ENCODE peak calls at places on chromosomes 6 and 20, in nine cellular contexts. One of them, this sample, is unnamed.
A peak's percentile ranks its signal among the peaks of the same experiment; 100 is the strongest.

GRCh38 chr20:54251093-54251492 is 43.2 kb downstream of the PFDN4 start:
- DNase-seq in suprapubic skin: no peak
- DNase-seq in K562: no peak
- DNase-seq in transverse colon: no peak
- DNase-seq in HepG2: no peak
- DNase-seq in stomach: no peak
- DNase-seq in H1: no peak
- DNase-seq in Panc1: no peak
- DNase-seq in SK-N-SH: no peak
- DNase-seq in this sample: no peak

GRCh38 chr6:19836799-19837510 is at the start of gene ID4:
- DNase-seq in Panc1: no peak
- DNase-seq in H1: peak; percentile 88
- DNase-seq in HepG2: no peak
- DNase-seq in transverse colon: peak; percentile 90
- DNase-seq in SK-N-SH: peak; percentile 90
- DNase-seq in K562: no peak
- DNase-seq in suprapubic skin: peak; percentile 98
- DNase-seq in stomach: peak; percentile 89
- DNase-seq in this sample: no peak

GRCh38 chr6:5866547-5867051 is 140.1 kb downstream of the NRN1 start:
- DNase-seq in transverse colon: no peak
- DNase-seq in K562: no peak
- DNase-seq in stomach: no peak
- DNase-seq in SK-N-SH: no peak
- DNase-seq in H1: no peak
- DNase-seq in HepG2: peak; percentile 55
- DNase-seq in Panc1: peak; percentile 28
- DNase-seq in suprapubic skin: no peak
- DNase-seq in this sample: no peak

GRCh38 chr20:42204261-42204660 is 586.1 kb upstream of the CHD6 start:
- DNase-seq in Panc1: no peak
- DNase-seq in suprapubic skin: no peak
- DNase-seq in K562: no peak
- DNase-seq in H1: no peak
- DNase-seq in HepG2: peak; percentile 28
- DNase-seq in transverse colon: no peak
- DNase-seq in stomach: no peak
- DNase-seq in SK-N-SH: peak; percentile 21
- DNase-seq in this sample: no peak

GRCh38 chr6:170052991-170053821 is 237.7 kb downstream of the DLL1 start:
- DNase-seq in Panc1: no peak
- DNase-seq in K562: no peak
- DNase-seq in suprapubic skin: peak; percentile 58
- DNase-seq in transverse colon: peak; percentile 5
- DNase-seq in H1: no peak
- DNase-seq in HepG2: no peak
- DNase-seq in stomach: peak; percentile 19
- DNase-seq in SK-N-SH: no peak
- DNase-seq in this sample: peak; percentile 65

GRCh38 chr6:26475823-26476729 is 18.3 kb downstream of the BTN2A1 start:
- DNase-seq in SK-N-SH: no peak
- DNase-seq in suprapubic skin: no peak
- DNase-seq in H1: no peak
- DNase-seq in K562: peak; percentile 25
- DNase-seq in transverse colon: no peak
- DNase-seq in stomach: no peak
- DNase-seq in HepG2: peak; percentile 31
- DNase-seq in Panc1: no peak
- DNase-seq in this sample: no peak

GRCh38 chr20:19661717-19662637 is 96.1 kb upstream of the RIN2 start:
- DNase-seq in Panc1: peak; percentile 73
- DNase-seq in SK-N-SH: peak; percentile 65
- DNase-seq in suprapubic skin: peak; percentile 75
- DNase-seq in stomach: peak; percentile 71
- DNase-seq in transverse colon: peak; percentile 69
- DNase-seq in H1: peak; percentile 34
- DNase-seq in K562: peak; percentile 56
- DNase-seq in HepG2: peak; percentile 62
- DNase-seq in this sample: peak; percentile 78

GRCh38 chr6:163132050-163132750 is 282.3 kb upstream of the QKI start:
- DNase-seq in Panc1: no peak
- DNase-seq in suprapubic skin: no peak
- DNase-seq in SK-N-SH: no peak
- DNase-seq in transverse colon: no peak
- DNase-seq in stomach: no peak
- DNase-seq in K562: no peak
- DNase-seq in HepG2: no peak
- DNase-seq in H1: no peak
- DNase-seq in this sample: no peak

GRCh38 chr20:35232575-35232974 is 6.1 kb downstream of the MMP24 start:
- DNase-seq in HepG2: no peak
- DNase-seq in K562: no peak
- DNase-seq in stomach: no peak
- DNase-seq in H1: no peak
- DNase-seq in suprapubic skin: no peak
- DNase-seq in Panc1: no peak
- DNase-seq in SK-N-SH: no peak
- DNase-seq in transverse colon: no peak
- DNase-seq in this sample: no peak

GRCh38 chr6:135901776-135902524 is 50.4 kb downstream of the PDE7B start:
- DNase-seq in H1: no peak
- DNase-seq in suprapubic skin: no peak
- DNase-seq in stomach: no peak
- DNase-seq in transverse colon: no peak
- DNase-seq in Panc1: no peak
- DNase-seq in SK-N-SH: no peak
- DNase-seq in K562: no peak
- DNase-seq in HepG2: no peak
- DNase-seq in this sample: no peak

GRCh38 chr20:38926142-38926933 is at the start of gene FAM83D:
- DNase-seq in suprapubic skin: peak; percentile 92
- DNase-seq in K562: peak; percentile 99
- DNase-seq in Panc1: peak; percentile 92
- DNase-seq in HepG2: peak; percentile 99
- DNase-seq in H1: peak; percentile 99
- DNase-seq in transverse colon: peak; percentile 97
- DNase-seq in stomach: peak; percentile 94
- DNase-seq in SK-N-SH: peak; percentile 99
- DNase-seq in this sample: peak; percentile 97

GRCh38 chr6:4413073-4413472 is 277.7 kb upstream of the ECI2 start:
- DNase-seq in SK-N-SH: no peak
- DNase-seq in H1: no peak
- DNase-seq in transverse colon: no peak
- DNase-seq in HepG2: no peak
- DNase-seq in Panc1: no peak
- DNase-seq in stomach: no peak
- DNase-seq in suprapubic skin: no peak
- DNase-seq in K562: no peak
- DNase-seq in this sample: no peak

GRCh38 chr20:58144071-58144470 is 84.4 kb downstream of the ANKRD60 start:
- DNase-seq in suprapubic skin: peak; percentile 40
- DNase-seq in H1: no peak
- DNase-seq in stomach: no peak
- DNase-seq in SK-N-SH: no peak
- DNase-seq in K562: no peak
- DNase-seq in HepG2: no peak
- DNase-seq in transverse colon: no peak
- DNase-seq in Panc1: no peak
- DNase-seq in this sample: no peak
- TF ChIP-seq POLR2AphosphoS5 in suprapubic skin: no peak
- TF ChIP-seq POLR2AphosphoS5 in H1: no peak
- TF ChIP-seq POLR2AphosphoS5 in stomach: no peak
- TF ChIP-seq POLR2AphosphoS5 in SK-N-SH: no peak
- TF ChIP-seq POLR2AphosphoS5 in K562: no peak
- TF ChIP-seq POLR2AphosphoS5 in HepG2: no peak
- TF ChIP-seq POLR2AphosphoS5 in transverse colon: no peak
- TF ChIP-seq POLR2AphosphoS5 in Panc1: no peak
- TF ChIP-seq POLR2AphosphoS5 in this sample: no peak

DNA sequence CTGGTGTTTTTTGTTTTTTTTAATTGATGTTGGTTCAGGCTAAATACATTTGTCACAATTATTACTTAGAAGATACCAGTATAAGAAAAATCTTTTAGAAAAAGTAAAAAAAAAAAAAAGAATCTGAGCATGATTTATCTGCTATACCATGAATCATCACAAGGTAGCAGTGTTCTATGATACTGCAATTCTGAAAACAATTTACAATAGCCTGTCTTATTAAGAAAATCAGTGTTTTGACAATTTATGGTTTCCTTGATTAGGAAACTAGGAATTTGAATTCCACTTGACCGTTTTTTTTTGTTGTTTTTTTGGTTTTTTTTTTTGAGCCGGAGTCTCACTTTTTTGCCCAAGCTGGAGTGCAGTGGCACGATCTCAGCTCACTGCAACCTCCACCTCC is 9.3 kb upstream of the MAK start:
- DNase-seq in SK-N-SH: peak; percentile 19
- DNase-seq in suprapubic skin: no peak
- DNase-seq in stomach: no peak
- DNase-seq in H1: no peak
- DNase-seq in Panc1: no peak
- DNase-seq in HepG2: no peak
- DNase-seq in K562: no peak
- DNase-seq in transverse colon: no peak
- DNase-seq in this sample: no peak
- H3K27ac ChIP-seq in SK-N-SH: no peak overlapping the region
- H3K27ac ChIP-seq in suprapubic skin: no peak overlapping the region
- H3K27ac ChIP-seq in stomach: no peak overlapping the region
- H3K27ac ChIP-seq in H1: no peak overlapping the region
- H3K27ac ChIP-seq in Panc1: no peak overlapping the region
- H3K27ac ChIP-seq in HepG2: no peak overlapping the region
- H3K27ac ChIP-seq in K562: no peak overlapping the region
- H3K27ac ChIP-seq in transverse colon: no peak overlapping the region
- H3K27ac ChIP-seq in this sample: no peak overlapping the region

DNA sequence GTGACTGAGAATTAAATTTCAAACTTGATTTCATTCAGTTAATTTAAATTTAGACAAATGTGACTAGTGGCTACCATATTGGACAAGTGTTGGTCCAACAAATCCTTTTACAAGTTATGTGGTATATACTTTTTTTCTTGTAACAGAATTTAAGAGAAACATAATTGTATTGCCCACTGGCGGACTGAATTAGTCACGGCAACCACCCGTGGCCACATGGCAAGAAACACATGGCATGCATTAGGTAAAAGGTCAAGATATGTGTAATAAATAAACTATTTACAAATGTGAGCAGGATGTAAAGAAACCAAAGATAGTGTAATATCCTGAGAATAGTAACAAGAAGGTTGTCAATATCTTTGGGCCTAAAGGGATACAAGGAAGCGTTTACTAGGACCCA is 91.2 kb downstream of the LCA5 start:
- DNase-seq in suprapubic skin: no peak
- DNase-seq in stomach: no peak
- DNase-seq in Panc1: no peak
- DNase-seq in SK-N-SH: no peak
- DNase-seq in H1: no peak
- DNase-seq in transverse colon: no peak
- DNase-seq in K562: no peak
- DNase-seq in HepG2: no peak
- DNase-seq in this sample: no peak
- TF ChIP-seq CTCF in suprapubic skin: no peak
- TF ChIP-seq CTCF in stomach: no peak
- TF ChIP-seq CTCF in Panc1: no peak
- TF ChIP-seq CTCF in SK-N-SH: no peak
- TF ChIP-seq CTCF in H1: no peak
- TF ChIP-seq CTCF in transverse colon: no peak
- TF ChIP-seq CTCF in K562: no peak
- TF ChIP-seq CTCF in HepG2: no peak
- TF ChIP-seq CTCF in this sample: no peak

DNA sequence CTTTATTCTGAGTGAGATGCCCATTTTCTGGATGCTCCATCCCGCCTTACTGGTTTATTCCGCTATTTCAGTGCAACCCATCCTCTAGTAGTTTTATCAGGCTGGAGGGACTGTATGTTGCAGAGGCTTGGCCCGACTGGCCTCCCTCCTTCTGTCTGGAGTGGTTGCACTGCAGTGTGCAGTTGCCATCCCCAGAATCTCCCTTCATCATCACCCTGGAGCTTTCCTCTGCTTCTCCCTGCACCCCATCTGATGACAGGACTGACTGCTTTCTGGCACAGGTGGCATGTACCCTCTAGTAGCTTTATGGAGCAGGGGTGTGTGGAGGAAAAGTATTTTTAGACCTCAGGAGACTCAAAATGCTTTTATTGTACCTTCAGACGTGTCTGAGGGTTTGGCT is 21.1 kb downstream of the WRNIP1 start:
- DNase-seq in K562: no peak
- DNase-seq in SK-N-SH: no peak
- DNase-seq in transverse colon: no peak
- DNase-seq in Panc1: no peak
- DNase-seq in suprapubic skin: no peak
- DNase-seq in stomach: no peak
- DNase-seq in HepG2: no peak
- DNase-seq in H1: no peak
- DNase-seq in this sample: no peak
- TF ChIP-seq POLR2AphosphoS5 in K562: no peak
- TF ChIP-seq POLR2AphosphoS5 in SK-N-SH: no peak
- TF ChIP-seq POLR2AphosphoS5 in transverse colon: no peak
- TF ChIP-seq POLR2AphosphoS5 in Panc1: no peak
- TF ChIP-seq POLR2AphosphoS5 in suprapubic skin: no peak
- TF ChIP-seq POLR2AphosphoS5 in stomach: no peak
- TF ChIP-seq POLR2AphosphoS5 in HepG2: no peak
- TF ChIP-seq POLR2AphosphoS5 in H1: no peak
- TF ChIP-seq POLR2AphosphoS5 in this sample: no peak

DNA sequence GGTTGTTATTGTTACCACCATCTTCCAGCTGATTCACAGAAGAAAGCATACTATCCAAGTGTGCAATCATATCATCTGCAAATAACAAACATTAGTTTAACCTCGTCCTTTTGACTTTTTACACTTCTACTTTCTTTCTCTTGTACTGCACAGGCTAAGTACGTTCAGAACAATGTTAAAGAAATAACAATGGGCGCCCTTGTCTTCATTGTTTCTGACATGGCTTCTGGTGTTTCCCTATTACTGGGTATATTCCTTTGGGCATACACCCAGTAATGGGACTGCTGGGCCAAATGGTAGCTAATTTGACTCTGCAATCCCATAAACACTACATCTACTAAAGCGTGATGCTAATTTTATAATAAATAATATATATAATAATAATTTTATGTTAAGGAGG is 146.7 kb downstream of the GJA10 start:
- DNase-seq in HepG2: no peak
- DNase-seq in SK-N-SH: no peak
- DNase-seq in Panc1: no peak
- DNase-seq in H1: no peak
- DNase-seq in transverse colon: no peak
- DNase-seq in K562: no peak
- DNase-seq in suprapubic skin: no peak
- DNase-seq in stomach: no peak
- DNase-seq in this sample: no peak
- H3K27ac ChIP-seq in HepG2: no peak overlapping the region
- H3K27ac ChIP-seq in SK-N-SH: no peak overlapping the region
- H3K27ac ChIP-seq in Panc1: no peak overlapping the region
- H3K27ac ChIP-seq in H1: no peak overlapping the region
- H3K27ac ChIP-seq in transverse colon: no peak overlapping the region
- H3K27ac ChIP-seq in K562: no peak overlapping the region
- H3K27ac ChIP-seq in suprapubic skin: no peak overlapping the region
- H3K27ac ChIP-seq in stomach: no peak overlapping the region
- H3K27ac ChIP-seq in this sample: no peak overlapping the region